ENCODE peak calls at places on chromosome 10, in seven cellular contexts. B is stimulated activated naive CD8-positive, alpha-beta T cell treated with anti-CD3 and anti-CD28 coated beads, Interleukin-15, Interleukin-2, amounts not matched to agents 100 U/mL and 50 U/mL, for 24 hours; S is HTR-8/SVneo; E is GM20000; R is T-helper 9 cell; A is neural progenitor cell; M is right cardiac atrium. N is an unnamed sample.

GRCh38 chr10:69303632-69304035 is 25.3 kb downstream of the HK1 start:
- DNase-seq in B (peak), S (no peak), E (no peak), R (no peak), A (no peak), M (no peak), N (no peak)

GRCh38 chr10:62817120-62817762 is 1.1 kb upstream of the EGR2 start:
- DNase-seq in B (peak), S (no peak), E (no peak), R (peak), A (peak), M (peak), N (peak)

GRCh38 chr10:3407208-3407607 is 234.6 kb upstream of the PITRM1 start:
- DNase-seq in B (no peak), S (no peak), E (no peak), R (no peak), A (no peak), M (no peak), N (no peak)

GRCh38 chr10:306654-307185 is 171.5 kb downstream of the ZMYND11 start:
- DNase-seq in B (no peak), S (no peak), E (no peak), R (no peak), A (peak), M (no peak), N (no peak)

GRCh38 chr10:98055875-98056516 is 25.6 kb upstream of the CRTAC1 start:
- DNase-seq in B (peak), S (no peak), E (no peak), R (no peak), A (peak), M (no peak), N (no peak)

GRCh38 chr10:30759423-30759822 is 129.9 kb upstream of the LYZL2 start:
- DNase-seq in B (no peak), S (no peak), E (no peak), R (no peak), A (no peak), M (no peak), N (no peak)

GRCh38 chr10:1162481-1163203 is 106.5 kb downstream of the WDR37 start:
- DNase-seq in B (no peak), S (no peak), E (no peak), R (no peak), A (no peak), M (no peak), N (peak)

GRCh38 chr10:3118621-3119020 is 51.3 kb downstream of the PFKP start:
- DNase-seq in B (no peak), S (no peak), E (no peak), R (no peak), A (no peak), M (peak), N (no peak)

GRCh38 chr10:114337510-114338462 is 66.5 kb downstream of the AFAP1L2 start:
- DNase-seq in B (peak), S (no peak), E (peak), R (no peak), A (peak), M (no peak), N (no peak)

GRCh38 chr10:24951201-24952145 is 933 bp downstream of the PRTFDC1 start:
- DNase-seq in B (peak), S (no peak), E (no peak), R (no peak), A (peak), M (peak), N (no peak)

GRCh38 chr10:45592926-45593325 is 79.6 kb downstream of the ZFAND4 start:
- DNase-seq in B (no peak), S (no peak), E (no peak), R (no peak), A (no peak), M (no peak), N (no peak)

GRCh38 chr10:114021135-114021534 is 22.5 kb upstream of the ADRB1 start:
- DNase-seq in B (no peak), S (no peak), E (no peak), R (no peak), A (no peak), M (peak), N (no peak)

GRCh38 chr10:77274046-77274795 is 363.4 kb downstream of the KCNMA1 start:
- DNase-seq in B (no peak), S (peak), E (no peak), R (no peak), A (peak), M (no peak), N (no peak)

GRCh38 chr10:114937962-114938817 is at the start of gene TRUB1:
- DNase-seq in B (peak), S (peak), E (peak), R (peak), A (peak), M (peak), N (peak)

GRCh38 chr10:88281592-88282268 is 301.4 kb downstream of the RNLS start:
- DNase-seq in B (no peak), S (no peak), E (no peak), R (no peak), A (no peak), M (no peak), N (no peak)

GRCh38 chr10:121281576-121281975 is 316.7 kb downstream of the FGFR2 start:
- DNase-seq in B (no peak), S (no peak), E (no peak), R (no peak), A (no peak), M (no peak), N (no peak)

GRCh38 chr10:80468002-80468401 is 13.9 kb downstream of the TSPAN14 start:
- DNase-seq in B (peak), S (no peak), E (no peak), R (peak), A (peak), M (peak), N (peak)

GRCh38 chr10:120477723-120478270 is 20.8 kb downstream of the PLPP4 start:
- DNase-seq in B (no peak), S (no peak), E (no peak), R (no peak), A (no peak), M (no peak), N (no peak)

GRCh38 chr10:10977978-10978377 is 39.7 kb upstream of the CELF2 start:
- DNase-seq in B (no peak), S (no peak), E (no peak), R (no peak), A (no peak), M (no peak), N (no peak)

GRCh38 chr10:129940617-129941198 is 23.4 kb downstream of the EBF3 start:
- DNase-seq in B (no peak), S (no peak), E (no peak), R (no peak), A (no peak), M (peak), N (peak)

GRCh38 chr10:46547881-46548780 is 8.3 kb downstream of the GPRIN2 start:
- DNase-seq in B (no peak), S (no peak), E (no peak), R (no peak), A (no peak), M (peak), N (peak)

GRCh38 chr10:119802068-119802538 is 70.5 kb downstream of the MCMBP start:
- DNase-seq in B (no peak), S (no peak), E (no peak), R (no peak), A (no peak), M (no peak), N (no peak)

GRCh38 chr10:118504044-118504944 is 91.2 kb downstream of the PRLHR start:
- DNase-seq in B (no peak), S (peak), E (no peak), R (no peak), A (peak), M (no peak), N (no peak)

GRCh38 chr10:778626-779330 is 89.3 kb upstream of the DIP2C start:
- DNase-seq in B (no peak), S (no peak), E (peak), R (no peak), A (no peak), M (no peak), N (peak)

GRCh38 chr10:4943821-4944220 is 19.4 kb upstream of the AKR1C1 start:
- DNase-seq in B (no peak), S (no peak), E (no peak), R (no peak), A (no peak), M (no peak), N (no peak)

GRCh38 chr10:103645141-103646054 is 151.9 kb downstream of the NEURL1 start:
- DNase-seq in B (no peak), S (peak), E (no peak), R (no peak), A (no peak), M (peak), N (peak)

GRCh38 chr10:27513451-27514191 is 9.5 kb downstream of the RAB18 start:
- DNase-seq in B (no peak), S (no peak), E (peak), R (no peak), A (no peak), M (no peak), N (no peak)

GRCh38 chr10:14008648-14009072 is 322.1 kb downstream of the FRMD4A start:
- DNase-seq in B (no peak), S (no peak), E (no peak), R (no peak), A (no peak), M (no peak), N (no peak)

GRCh38 chr10:113019692-113020424 is 69.8 kb downstream of the TCF7L2 start:
- DNase-seq in B (no peak), S (no peak), E (no peak), R (no peak), A (peak), M (no peak), N (no peak)

GRCh38 chr10:86526606-86527005 is 5.0 kb upstream of the WAPL start:
- DNase-seq in B (no peak), S (no peak), E (no peak), R (no peak), A (no peak), M (no peak), N (no peak)

GRCh38 chr10:19111501-19112267 is 63.1 kb downstream of the MALRD1 start:
- DNase-seq in B (no peak), S (no peak), E (no peak), R (no peak), A (no peak), M (no peak), N (no peak)

GRCh38 chr10:122293156-122293978 is 22.3 kb downstream of the BTBD16 start:
- DNase-seq in B (no peak), S (no peak), E (no peak), R (no peak), A (no peak), M (no peak), N (no peak)

GRCh38 chr10:124558339-124558685 is 96.7 kb downstream of the LHPP start:
- DNase-seq in B (no peak), S (no peak), E (no peak), R (no peak), A (no peak), M (no peak), N (no peak)

GRCh38 chr10:131727612-131728011 is 173.2 kb upstream of the PPP2R2D start:
- DNase-seq in B (no peak), S (no peak), E (no peak), R (no peak), A (no peak), M (no peak), N (peak)

GRCh38 chr10:78551184-78552005 is 517.4 kb upstream of the ZMIZ1 start:
- DNase-seq in B (peak), S (no peak), E (no peak), R (no peak), A (peak), M (no peak), N (no peak)

GRCh38 chr10:76071638-76072317 is 640.4 kb downstream of the LRMDA start:
- DNase-seq in B (no peak), S (peak), E (no peak), R (no peak), A (no peak), M (no peak), N (no peak)

GRCh38 chr10:63798599-63799498 is 277.6 kb downstream of the REEP3 start:
- DNase-seq in B (no peak), S (peak), E (no peak), R (no peak), A (no peak), M (peak), N (peak)

N was measured in suprapubic skin.